ENCODE peak calls at places on chromosomes 12 and 14, in seven cellular contexts. D is IMR-90, I is endodermal cell, E is K562, U is tibial nerve, A is cardiac muscle cell, Q is Peyer's patch. M is an unnamed sample. For H3K4me1 and H3K27me3, the result is how much of the 10 kb centered on the place peaks cover.

GRCh38 chr14:75561013-75561432 is 17.4 kb upstream of the FLVCR2 start:
- DNase-seq in I (peak), E (peak), A (peak), Q (peak), U (peak), D (peak), M (peak)

GRCh38 chr12:104292872-104293794 is 10.4 kb upstream of the EID3 start:
- DNase-seq in I (no peak), E (no peak), A (no peak), D (no peak), U (no peak), Q (no peak), M (no peak)

GRCh38 chr12:103928736-103929050 is 1.5 kb upstream of the HSP90B1 start:
- DNase-seq in Q (peak), A (no peak), E (no peak), U (no peak), D (no peak), I (no peak), M (no peak)

GRCh38 chr12:124098101-124098757 is 125.2 kb downstream of the ZNF664 start:
- DNase-seq in Q (no peak), I (no peak), U (no peak), E (no peak), A (no peak), D (no peak), M (no peak)

GRCh38 chr14:90675399-90675798 is 140.8 kb downstream of the TTC7B start:
- DNase-seq in D (peak), Q (no peak), I (no peak), U (no peak), A (no peak), E (no peak), M (no peak)

GRCh38 chr12:2752676-2753371 is 41.9 kb upstream of the FKBP4 start:
- DNase-seq in E (peak), I (peak), A (peak), U (peak), Q (peak), D (peak), M (peak)

GRCh38 chr12:111766608-111767361 is at the start of gene ALDH2:
- DNase-seq in U (peak), I (peak), E (peak), Q (peak), D (peak), A (peak), M (peak)

GRCh38 chr12:104501641-104502040 is 44.9 kb downstream of the CHST11 start:
- DNase-seq in A (no peak), U (no peak), I (no peak), D (no peak), Q (no peak), E (no peak), M (no peak)

GRCh38 chr14:68844210-68844545 is 51.3 kb upstream of the ZFP36L1 start:
- DNase-seq in I (no peak), U (no peak), Q (no peak), D (no peak), E (no peak), A (no peak), M (no peak)

GRCh38 chr12:122148657-122149056 is 25.4 kb downstream of the IL31 start:
- DNase-seq in D (peak), I (no peak), Q (no peak), A (no peak), U (no peak), E (no peak), M (no peak)

GRCh38 chr14:75476274-75476995 is 45.8 kb upstream of the BATF start:
- DNase-seq in U (no peak), Q (peak), D (peak), A (peak), E (no peak), I (peak), M (peak)

GRCh38 chr12:115017346-115017745 is 333.4 kb upstream of the TBX3 start:
- DNase-seq in Q (no peak), U (no peak), I (no peak), D (no peak), E (no peak), A (no peak), M (no peak)

GRCh38 chr14:22613736-22614239 is 15.7 kb downstream of the ABHD4 start:
- DNase-seq in I (no peak), A (no peak), Q (no peak), U (no peak), D (no peak), E (no peak), M (no peak)

GRCh38 chr14:103543140-103543539 is 14.1 kb downstream of the TRMT61A start:
- DNase-seq in D (no peak), I (no peak), U (no peak), A (no peak), E (no peak), Q (no peak), M (peak)

GRCh38 chr12:47860279-47860841 is 40.7 kb upstream of the HDAC7 start:
- DNase-seq in Q (no peak), A (no peak), I (no peak), U (no peak), D (no peak), E (no peak), M (no peak)

GRCh38 chr14:89365071-89365801 is 51.8 kb downstream of the FOXN3 start:
- DNase-seq in A (no peak), D (peak), I (no peak), U (no peak), E (no peak), Q (peak), M (no peak)

GRCh38 chr12:726281-727140 is 25.9 kb upstream of the WNK1 start:
- DNase-seq in D (peak), Q (peak), U (no peak), A (no peak), I (no peak), E (no peak), M (no peak)

GRCh38 chr14:25406818-25407217 is 356.9 kb upstream of the STXBP6 start:
- DNase-seq in A (peak), E (peak), Q (peak), D (peak), U (no peak), I (peak), M (no peak)

GRCh38 chr12:3122841-3123678 is 45.9 kb downstream of the TSPAN9 start:
- DNase-seq in U (no peak), I (peak), A (no peak), Q (no peak), E (no peak), D (peak), M (no peak)

GRCh38 chr14:21204167-21205025 is 48.5 kb upstream of the OR5AU1 start:
- DNase-seq in D (no peak), E (no peak), U (no peak), Q (no peak), A (no peak), I (no peak), M (no peak)

GRCh38 chr12:124513297-124513867 is 54.0 kb downstream of the NCOR2 start:
- DNase-seq in A (no peak), D (no peak), I (peak), U (no peak), E (no peak), Q (no peak), M (no peak)

GRCh38 chr14:24060443-24060842 is 8.6 kb downstream of the CARMIL3 start:
- DNase-seq in A (no peak), D (no peak), U (no peak), I (no peak), E (no peak), Q (no peak), M (no peak)

GRCh38 chr14:35285168-35285990 is 6.8 kb upstream of the PSMA6 start:
- DNase-seq in U (no peak), Q (no peak), D (peak), A (no peak), E (no peak), I (no peak), M (no peak)

GRCh38 chr12:22228022-22228875 is 106.3 kb downstream of the ST8SIA1 start:
- DNase-seq in E (no peak), D (peak), A (no peak), U (no peak), Q (no peak), I (no peak), M (no peak)

GRCh38 chr12:22231078-22231477 is 103.4 kb downstream of the ST8SIA1 start:
- DNase-seq in I (no peak), Q (no peak), U (no peak), D (no peak), A (no peak), E (no peak), M (no peak)

GRCh38 chr12:22231836-22232235 is 102.7 kb downstream of the ST8SIA1 start:
- DNase-seq in Q (no peak), D (no peak), U (no peak), A (no peak), E (no peak), I (peak), M (no peak)

GRCh38 chr12:22229652-22230279 is 104.7 kb downstream of the ST8SIA1 start:
- DNase-seq in I (no peak), D (peak), Q (no peak), E (no peak), U (no peak), A (no peak), M (no peak)

DNA sequence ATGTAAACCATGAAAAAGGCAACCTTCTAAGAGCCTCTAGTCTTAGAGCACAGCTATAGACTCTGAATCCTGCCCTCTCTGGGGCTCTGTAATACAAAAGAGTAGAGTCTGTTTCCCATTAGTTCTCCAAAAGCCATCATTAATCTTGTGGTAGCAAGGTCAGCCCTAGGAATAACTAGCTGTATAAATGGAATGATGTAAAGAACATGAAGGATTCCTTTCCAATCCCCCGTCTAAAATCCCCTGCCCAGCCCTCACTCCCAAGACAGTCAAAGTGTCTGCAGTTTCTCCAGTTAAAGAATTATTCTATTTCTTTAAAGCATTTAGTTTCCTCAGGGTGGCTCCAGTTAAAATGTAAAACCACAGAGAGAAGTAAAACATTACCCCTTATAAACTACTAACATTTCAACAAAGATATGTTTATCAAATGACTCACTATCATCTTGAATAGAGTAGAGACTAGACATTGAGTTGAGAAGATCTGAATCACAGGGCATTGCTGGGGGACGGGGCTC is 104.2 kb downstream of the ST8SIA1 start:
- DNase-seq in A (no peak), Q (no peak), D (peak), I (no peak), U (no peak), E (no peak), M (no peak)
- H3K4me1 ChIP-seq in A (under half), Q (under half), D (under half), I (under half), U (under half), E (under half), M (under half)

GRCh38 chr12:57216931-57217871 is 607 bp downstream of the NXPH4 start:
- DNase-seq in Q (no peak), D (no peak), E (peak), I (peak), U (no peak), A (no peak), M (no peak)
- H3K27me3 ChIP-seq in Q (under half), D (half or more), E (under half), I (half or more), U (half or more), A (half or more), M (under half)

DNA sequence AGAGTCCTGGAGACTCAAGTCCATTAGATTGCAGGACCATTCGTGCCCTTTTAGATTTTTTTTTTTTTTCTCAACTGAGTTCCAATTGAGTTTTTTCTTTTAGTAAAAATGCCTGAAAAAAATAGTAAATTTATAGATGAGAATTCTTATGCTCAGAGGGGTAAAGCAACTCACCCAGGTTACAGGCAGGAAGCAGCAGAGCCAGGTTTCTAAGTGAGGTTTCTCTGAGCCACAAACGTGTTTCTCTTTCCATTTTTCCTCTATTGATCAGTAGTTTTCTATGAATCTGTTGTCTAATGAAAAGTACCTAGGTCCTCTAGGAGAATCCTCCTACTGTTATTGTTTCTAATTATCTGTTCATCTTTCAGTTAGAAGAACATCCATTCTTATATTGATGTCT is 66.4 kb upstream of the C12orf71 start:
- DNase-seq in D (no peak), Q (no peak), A (no peak), E (no peak), U (no peak), I (no peak), M (no peak)
- H3K4me1 ChIP-seq in D (under half), Q (under half), A (under half), E (under half), U (under half), I (under half), M (under half)

DNA sequence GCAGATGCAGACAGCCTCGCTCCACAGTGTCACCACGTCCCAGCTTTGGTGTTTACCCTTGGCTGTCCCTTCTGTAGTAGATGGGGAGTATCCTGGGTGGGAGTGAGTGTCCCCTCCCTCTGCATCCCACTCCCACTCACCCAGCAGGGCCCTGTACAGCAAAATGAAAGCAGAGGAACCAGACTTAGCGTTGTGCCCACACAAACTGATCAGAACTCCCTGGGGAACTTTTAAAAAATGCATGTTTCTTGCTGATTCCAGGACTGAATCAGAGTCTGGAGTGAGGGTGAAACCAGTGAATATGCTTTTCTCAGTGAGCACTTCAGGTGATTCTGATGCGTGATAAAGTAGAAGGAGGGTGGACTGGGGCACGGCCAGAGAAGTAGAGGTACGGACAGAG is 2.9 kb downstream of the ACVRL1 start:
- DNase-seq in E (no peak), A (no peak), Q (peak), U (no peak), D (no peak), I (no peak), M (no peak)
- H3K27me3 ChIP-seq in E (under half), A (under half), Q (under half), U (under half), D (under half), I (under half), M (under half)

GRCh38 chr12:26730546-26731085 is 102.4 kb downstream of the ITPR2 start:
- DNase-seq in U (no peak), D (no peak), Q (no peak), I (no peak), E (no peak), A (no peak), M (no peak)
- H3K4me1 ChIP-seq in U (under half), D (under half), Q (under half), I (under half), E (under half), A (under half), M (half or more)

DNA sequence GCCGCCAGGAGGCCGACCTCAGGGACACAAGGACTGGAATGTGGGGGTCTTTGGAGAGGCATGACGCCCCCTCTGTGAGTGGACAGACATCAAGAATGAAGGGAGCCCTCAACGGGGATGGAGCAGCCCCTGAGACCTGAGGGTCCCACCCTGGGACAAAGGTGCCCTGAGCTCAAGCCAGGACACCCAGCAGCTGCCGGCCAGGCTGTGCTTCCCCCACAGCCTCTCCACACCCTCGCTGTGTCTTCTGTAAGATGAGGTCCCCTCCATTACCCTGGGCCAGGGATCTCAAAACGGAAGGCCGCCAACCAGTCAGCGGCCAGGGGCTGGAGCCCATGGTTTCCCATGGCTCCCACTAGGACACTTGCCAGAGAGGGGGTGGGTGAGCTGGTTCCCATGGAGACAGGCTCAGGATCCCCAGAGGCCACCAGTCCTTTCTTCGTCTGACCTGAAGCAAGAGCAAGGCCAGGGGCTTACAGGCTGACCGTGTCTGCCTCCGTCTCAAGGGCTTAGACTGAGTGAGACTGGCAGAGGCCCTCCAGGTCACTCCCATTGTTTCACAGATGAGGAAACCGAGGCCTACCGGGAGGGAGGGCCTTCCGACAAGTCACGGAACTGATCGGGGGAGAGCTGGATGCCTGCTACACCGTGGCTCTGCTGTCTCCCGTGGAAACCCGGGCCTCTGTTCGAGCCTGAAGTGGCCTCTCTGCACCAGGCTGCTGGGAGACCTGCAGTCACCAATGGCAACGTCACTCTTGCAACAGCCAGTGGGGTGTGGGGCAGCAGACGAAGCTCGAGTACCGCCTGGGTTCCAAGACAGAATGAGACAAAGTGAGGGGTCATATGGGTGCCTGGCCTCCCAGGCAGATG is 91.7 kb upstream of the DIO3 start:
- DNase-seq in I (no peak), D (no peak), U (no peak), E (no peak), A (no peak), Q (peak), M (peak)
- H3K27me3 ChIP-seq in I (under half), D (under half), U (under half), E (under half), A (under half), Q (under half), M (under half)

M was measured in right lobe of liver.